ENCODE peak calls at places on chromosomes 6 and 20, in five cellular contexts. Q, G, Z, V and F are unnamed samples.

GRCh38 chr6:15457903-15458530 is 204.8 kb downstream of the DTNBP1 start:
- DNase-seq in Z (no peak), G (no peak), Q (no peak), V (no peak), F (no peak)

GRCh38 chr6:32447932-32448331 is 8.2 kb downstream of the HLA-DRA start:
- DNase-seq in Z (no peak), Q (no peak), V (no peak), G (no peak), F (no peak)

GRCh38 chr20:59932616-59933295 is 681 bp downstream of the SYCP2 start:
- DNase-seq in V (no peak), Z (no peak), Q (no peak), G (no peak), F (no peak)

GRCh38 chr6:25700841-25701240 is 48.8 kb downstream of the SCGN start:
- DNase-seq in Q (no peak), Z (no peak), V (no peak), G (no peak), F (no peak)

GRCh38 chr6:51396583-51396982 is 577.9 kb downstream of the TFAP2B start:
- DNase-seq in G (no peak), V (no peak), Z (no peak), Q (no peak), F (no peak)

GRCh38 chr6:44100088-44100550 is 27.1 kb downstream of the MRPL14 start:
- DNase-seq in Q (peak; percentile 51), V (peak; percentile 55), Z (no peak), G (peak; percentile 28), F (no peak)

GRCh38 chr6:13360671-13361540 is 32.6 kb upstream of the TBC1D7 start:
- DNase-seq in Z (no peak), Q (no peak), G (no peak), V (peak; percentile 56), F (no peak)

GRCh38 chr6:85357651-85358050 is 92.2 kb upstream of the NT5E start:
- DNase-seq in G (no peak), Z (no peak), V (no peak), Q (no peak), F (no peak)

GRCh38 chr6:33776186-33776585 is 12.7 kb downstream of the LEMD2 start:
- DNase-seq in G (no peak), Q (no peak), V (no peak), Z (no peak), F (no peak)